ENCODE peak calls at places on chromosomes 13 and 19, in four cellular contexts. One of them, this sample, is unnamed.

GRCh38 chr13:108495686-108496363 is 133.6 kb upstream of the MYO16 start:
- DNase-seq in GM23248: no peak
- DNase-seq in PC-3: no peak
- DNase-seq in GM23338: peak; percentile 64
- DNase-seq in this sample: no peak

GRCh38 chr19:2336528-2337328 is 8.2 kb downstream of the SPPL2B start:
- DNase-seq in GM23248: no peak
- DNase-seq in PC-3: no peak
- DNase-seq in GM23338: no peak
- DNase-seq in this sample: no peak

GRCh38 chr19:45322744-45323281 is at the start of gene CKM:
- DNase-seq in GM23248: no peak
- DNase-seq in PC-3: no peak
- DNase-seq in GM23338: no peak
- DNase-seq in this sample: no peak

GRCh38 chr13:99083976-99084375 is 106.1 kb upstream of the DOCK9 start:
- DNase-seq in GM23248: no peak
- DNase-seq in PC-3: no peak
- DNase-seq in GM23338: no peak
- DNase-seq in this sample: peak; percentile 44

GRCh38 chr19:6038634-6039405 is 60.9 kb upstream of the RANBP3 start:
- DNase-seq in GM23248: no peak
- DNase-seq in PC-3: no peak
- DNase-seq in GM23338: no peak
- DNase-seq in this sample: no peak

GRCh38 chr13:68124437-68125086 is 894.4 kb upstream of the PCDH9 start:
- DNase-seq in GM23248: no peak
- DNase-seq in PC-3: no peak
- DNase-seq in GM23338: no peak
- DNase-seq in this sample: no peak

GRCh38 chr13:24032252-24032651 is 128.3 kb upstream of the SPATA13 start:
- DNase-seq in GM23248: peak; percentile 82
- DNase-seq in PC-3: no peak
- DNase-seq in GM23338: no peak
- DNase-seq in this sample: no peak

GRCh38 chr19:19319725-19320361 is 466 bp downstream of the SUGP1 start:
- DNase-seq in GM23248: peak; percentile 36
- DNase-seq in PC-3: no peak
- DNase-seq in GM23338: peak; percentile 34
- DNase-seq in this sample: peak; percentile 12

GRCh38 chr13:28117689-28118377 is 17.5 kb upstream of the FLT3 start:
- DNase-seq in GM23248: no peak
- DNase-seq in PC-3: peak; percentile 37
- DNase-seq in GM23338: peak; percentile 41
- DNase-seq in this sample: no peak

GRCh38 chr19:44808463-44809371 is at the start of gene BCAM:
- DNase-seq in GM23248: peak; percentile 75
- DNase-seq in PC-3: peak; percentile 58
- DNase-seq in GM23338: peak; percentile 83
- DNase-seq in this sample: no peak

GRCh38 chr19:4979211-4979807 is 10.4 kb downstream of the KDM4B start:
- DNase-seq in GM23248: no peak
- DNase-seq in PC-3: no peak
- DNase-seq in GM23338: no peak
- DNase-seq in this sample: no peak

GRCh38 chr13:26946675-26947342 is 186.2 kb upstream of the GPR12 start:
- DNase-seq in GM23248: peak; percentile 70
- DNase-seq in PC-3: peak; percentile 70
- DNase-seq in GM23338: peak; percentile 74
- DNase-seq in this sample: peak; percentile 65

GRCh38 chr19:32896516-32897214 is 27.1 kb upstream of the SLC7A9 start:
- DNase-seq in GM23248: no peak
- DNase-seq in PC-3: no peak
- DNase-seq in GM23338: no peak
- DNase-seq in this sample: no peak

GRCh38 chr13:112124100-112124499 is 57.2 kb downstream of the SOX1 start:
- DNase-seq in GM23248: no peak
- DNase-seq in PC-3: no peak
- DNase-seq in GM23338: no peak
- DNase-seq in this sample: no peak

GRCh38 chr19:9323557-9323918 is 441 bp upstream of the ZNF559 start:
- DNase-seq in GM23248: peak; percentile 73
- DNase-seq in PC-3: peak; percentile 50
- DNase-seq in GM23338: peak; percentile 84
- DNase-seq in this sample: peak; percentile 91

GRCh38 chr19:16001481-16002312 is 52.9 kb downstream of the OR10H4 start:
- DNase-seq in GM23248: peak; percentile 71
- DNase-seq in PC-3: peak; percentile 15
- DNase-seq in GM23338: no peak
- DNase-seq in this sample: peak; percentile 8

GRCh38 chr13:78659450-78660110 is 625 bp upstream of the OBI1 start:
- DNase-seq in GM23248: peak; percentile 16
- DNase-seq in PC-3: no peak
- DNase-seq in GM23338: no peak
- DNase-seq in this sample: peak; percentile 5

GRCh38 chr13:90690458-90691063 is 656.9 kb upstream of the MIR17HG start:
- DNase-seq in GM23248: peak; percentile 71
- DNase-seq in PC-3: no peak
- DNase-seq in GM23338: no peak
- DNase-seq in this sample: no peak

GRCh38 chr19:35870798-35871197 is 2.4 kb downstream of the APLP1 start:
- DNase-seq in GM23248: no peak
- DNase-seq in PC-3: no peak
- DNase-seq in GM23338: peak; percentile 67
- DNase-seq in this sample: no peak

GRCh38 chr19:47226426-47227346 is 4.3 kb downstream of the BBC3 start:
- DNase-seq in GM23248: peak; percentile 89
- DNase-seq in PC-3: peak; percentile 28
- DNase-seq in GM23338: peak; percentile 61
- DNase-seq in this sample: peak; percentile 93

GRCh38 chr13:32254916-32255743 is 60.0 kb downstream of the ZAR1L start:
- DNase-seq in GM23248: no peak
- DNase-seq in PC-3: peak; percentile 45
- DNase-seq in GM23338: no peak
- DNase-seq in this sample: no peak

GRCh38 chr13:108483981-108484380 is 145.4 kb upstream of the MYO16 start:
- DNase-seq in GM23248: no peak
- DNase-seq in PC-3: no peak
- DNase-seq in GM23338: no peak
- DNase-seq in this sample: no peak

GRCh38 chr13:70623260-70623659 is 515.0 kb upstream of the KLHL1 start:
- DNase-seq in GM23248: peak; percentile 20
- DNase-seq in PC-3: peak; percentile 56
- DNase-seq in GM23338: no peak
- DNase-seq in this sample: peak; percentile 9

GRCh38 chr13:78958019-78958418 is 299.1 kb upstream of the OBI1 start:
- DNase-seq in GM23248: peak; percentile 3
- DNase-seq in PC-3: no peak
- DNase-seq in GM23338: no peak
- DNase-seq in this sample: no peak

GRCh38 chr13:29540799-29541198 is 54.7 kb downstream of the SLC7A1 start:
- DNase-seq in GM23248: no peak
- DNase-seq in PC-3: no peak
- DNase-seq in GM23338: no peak
- DNase-seq in this sample: peak; percentile 15

GRCh38 chr19:35404879-35405622 is 34.2 kb downstream of the GPR42 start:
- DNase-seq in GM23248: peak; percentile 99
- DNase-seq in PC-3: peak; percentile 36
- DNase-seq in GM23338: peak; percentile 63
- DNase-seq in this sample: no peak

GRCh38 chr19:2478324-2478755 is 2.4 kb downstream of the GADD45B start:
- DNase-seq in GM23248: peak; percentile 87
- DNase-seq in PC-3: peak; percentile 53
- DNase-seq in GM23338: peak; percentile 78
- DNase-seq in this sample: peak; percentile 77

GRCh38 chr13:27200413-27201066 is 28.9 kb upstream of the USP12 start:
- DNase-seq in GM23248: no peak
- DNase-seq in PC-3: peak; percentile 68
- DNase-seq in GM23338: no peak
- DNase-seq in this sample: no peak

GRCh38 chr19:5934779-5935472 is 20.9 kb downstream of the CAPS start:
- DNase-seq in GM23248: peak; percentile 92
- DNase-seq in PC-3: no peak
- DNase-seq in GM23338: no peak
- DNase-seq in this sample: no peak

GRCh38 chr13:41603917-41604316 is 146.6 kb downstream of the RGCC start:
- DNase-seq in GM23248: peak; percentile 76
- DNase-seq in PC-3: peak; percentile 92
- DNase-seq in GM23338: no peak
- DNase-seq in this sample: no peak

GRCh38 chr19:45574526-45574925 is 10.1 kb downstream of the OPA3 start:
- DNase-seq in GM23248: no peak
- DNase-seq in PC-3: no peak
- DNase-seq in GM23338: no peak
- DNase-seq in this sample: no peak

GRCh38 chr13:28531195-28531955 is 36.4 kb upstream of the FLT1 start:
- DNase-seq in GM23248: peak; percentile 64
- DNase-seq in PC-3: peak; percentile 8
- DNase-seq in GM23338: peak; percentile 89
- DNase-seq in this sample: no peak

GRCh38 chr13:69912576-69913074 is 195.0 kb upstream of the ATXN8OS start:
- DNase-seq in GM23248: no peak
- DNase-seq in PC-3: no peak
- DNase-seq in GM23338: no peak
- DNase-seq in this sample: no peak

GRCh38 chr13:93525087-93525486 is 298.5 kb downstream of the GPC6 start:
- DNase-seq in GM23248: no peak
- DNase-seq in PC-3: no peak
- DNase-seq in GM23338: no peak
- DNase-seq in this sample: no peak

GRCh38 chr13:93521307-93521706 is 294.7 kb downstream of the GPC6 start:
- DNase-seq in GM23248: no peak
- DNase-seq in PC-3: no peak
- DNase-seq in GM23338: no peak
- DNase-seq in this sample: no peak

GRCh38 chr13:93517658-93518057 is 291.1 kb downstream of the GPC6 start:
- DNase-seq in GM23248: no peak
- DNase-seq in PC-3: no peak
- DNase-seq in GM23338: no peak
- DNase-seq in this sample: no peak

DNA sequence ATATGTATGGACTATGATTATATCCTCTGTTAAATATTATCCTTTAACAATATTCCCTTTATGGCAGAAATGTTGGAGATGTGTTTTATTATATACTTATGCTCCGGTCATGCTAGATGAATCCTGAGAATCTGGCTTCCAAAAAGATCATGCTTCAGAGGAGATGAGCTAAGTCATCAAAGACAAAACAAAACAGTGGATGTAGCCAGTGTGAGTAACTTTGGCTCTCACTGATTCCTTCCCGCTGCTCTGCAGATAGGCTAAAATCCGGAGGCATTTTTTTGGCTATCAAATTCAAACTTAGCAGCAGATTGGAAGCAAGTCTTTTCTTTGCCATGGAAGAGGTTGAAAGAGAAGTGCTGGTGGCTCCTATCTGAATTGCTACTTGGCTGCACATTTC is 295.9 kb downstream of the GPC6 start:
- DNase-seq in GM23248: peak; percentile 68
- DNase-seq in PC-3: no peak
- DNase-seq in GM23338: peak; percentile 22
- DNase-seq in this sample: no peak
- TF ChIP-seq EZH2phosphoT487 in GM23248: no peak
- TF ChIP-seq EZH2phosphoT487 in PC-3: no peak
- TF ChIP-seq EZH2phosphoT487 in GM23338: no peak
- TF ChIP-seq EZH2phosphoT487 in this sample: no peak

DNA sequence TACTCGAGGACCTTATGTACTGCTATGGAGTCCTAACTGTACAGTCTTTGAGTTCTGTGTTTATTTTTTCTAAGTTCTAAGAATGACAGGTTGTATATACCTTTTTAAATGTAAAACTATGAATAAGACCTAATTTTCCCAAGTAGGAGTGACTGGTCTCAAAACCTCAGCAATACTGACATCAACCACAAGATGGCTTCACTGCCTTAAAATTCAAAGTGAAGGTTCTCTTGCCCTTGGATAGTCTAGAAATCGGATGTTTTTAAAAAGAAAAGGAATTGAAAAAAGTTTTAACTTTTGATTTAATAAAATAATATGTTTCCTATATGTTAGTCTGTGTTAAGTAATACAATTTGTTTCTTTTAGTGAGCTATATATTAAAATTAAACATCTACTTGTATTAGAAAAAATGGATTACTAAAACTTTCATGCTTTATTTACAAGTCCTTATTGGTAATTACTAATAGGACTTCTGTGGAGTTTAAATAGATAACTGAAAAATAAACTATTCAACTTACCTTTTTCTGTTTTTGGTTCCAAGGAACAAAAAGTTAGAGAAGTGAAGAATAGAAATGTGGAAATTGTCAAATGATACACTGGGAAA is 52.0 kb downstream of the TDRD3 start:
- DNase-seq in GM23248: peak; percentile 65
- DNase-seq in PC-3: peak; percentile 52
- DNase-seq in GM23338: peak; percentile 66
- DNase-seq in this sample: peak; percentile 38
- TF ChIP-seq EZH2phosphoT487 in GM23248: no peak
- TF ChIP-seq EZH2phosphoT487 in PC-3: no peak
- TF ChIP-seq EZH2phosphoT487 in GM23338: no peak
- TF ChIP-seq EZH2phosphoT487 in this sample: no peak

GRCh38 chr19:34353546-34353945 is 11.4 kb upstream of the GPI start:
- DNase-seq in GM23248: no peak
- DNase-seq in PC-3: no peak
- DNase-seq in GM23338: no peak
- DNase-seq in this sample: no peak

GRCh38 chr19:34351382-34351802 is 13.6 kb upstream of the GPI start:
- DNase-seq in GM23248: no peak
- DNase-seq in PC-3: peak; percentile 4
- DNase-seq in GM23338: no peak
- DNase-seq in this sample: no peak

GRCh38 chr19:34348899-34349487 is 16.0 kb upstream of the GPI start:
- DNase-seq in GM23248: no peak
- DNase-seq in PC-3: no peak
- DNase-seq in GM23338: no peak
- DNase-seq in this sample: no peak

GRCh38 chr19:34347561-34348165 is 17.3 kb upstream of the GPI start:
- DNase-seq in GM23248: no peak
- DNase-seq in PC-3: no peak
- DNase-seq in GM23338: no peak
- DNase-seq in this sample: no peak

GRCh38 chr19:34350161-34350561 is 14.8 kb upstream of the GPI start:
- DNase-seq in GM23248: peak; percentile 63
- DNase-seq in PC-3: no peak
- DNase-seq in GM23338: no peak
- DNase-seq in this sample: peak; percentile 28
- TF ChIP-seq EZH2phosphoT487 in GM23248: no peak
- TF ChIP-seq EZH2phosphoT487 in PC-3: no peak
- TF ChIP-seq EZH2phosphoT487 in GM23338: no peak
- TF ChIP-seq EZH2phosphoT487 in this sample: no peak

GRCh38 chr13:106212436-106213010 is 322.9 kb downstream of the EFNB2 start:
- DNase-seq in GM23248: no peak
- DNase-seq in PC-3: no peak
- DNase-seq in GM23338: no peak
- DNase-seq in this sample: no peak
- TF ChIP-seq EZH2phosphoT487 in GM23248: no peak
- TF ChIP-seq EZH2phosphoT487 in PC-3: no peak
- TF ChIP-seq EZH2phosphoT487 in GM23338: no peak
- TF ChIP-seq EZH2phosphoT487 in this sample: no peak

GRCh38 chr19:50333737-50334617 is 4.8 kb upstream of the KCNC3 start:
- DNase-seq in GM23248: peak; percentile 78
- DNase-seq in PC-3: peak; percentile 81
- DNase-seq in GM23338: peak; percentile 50
- DNase-seq in this sample: peak; percentile 78
- TF ChIP-seq EZH2phosphoT487 in GM23248: no peak
- TF ChIP-seq EZH2phosphoT487 in PC-3: no peak
- TF ChIP-seq EZH2phosphoT487 in GM23338: no peak
- TF ChIP-seq EZH2phosphoT487 in this sample: no peak

This sample was measured in OCI-LY7.